ENCODE peak calls at places on chromosomes 11 and 22, in ten cellular contexts. One of them, this sample, is unnamed.

GRCh38 chr11:31810779-31811647 is at the start of gene PAX6:
- DNase-seq in transverse colon: peak; percentile 22
- DNase-seq in cardiac muscle cell: peak; percentile 32
- DNase-seq in fibroblast of lung: peak; percentile 100
- DNase-seq in neural progenitor cell: peak; percentile 97
- DNase-seq in gastrocnemius medialis: peak; percentile 16
- DNase-seq in thoracic aorta: no peak
- DNase-seq in colonic mucosa: no peak
- DNase-seq in HepG2: peak; percentile 51
- DNase-seq in OCI-LY7: no peak
- DNase-seq in this sample: peak; percentile 74

GRCh38 chr11:43315966-43316365 is 4.2 kb downstream of the API5 start:
- DNase-seq in transverse colon: no peak
- DNase-seq in cardiac muscle cell: peak; percentile 1
- DNase-seq in fibroblast of lung: peak; percentile 12
- DNase-seq in neural progenitor cell: no peak
- DNase-seq in gastrocnemius medialis: no peak
- DNase-seq in thoracic aorta: no peak
- DNase-seq in colonic mucosa: no peak
- DNase-seq in HepG2: no peak
- DNase-seq in OCI-LY7: no peak
- DNase-seq in this sample: no peak

GRCh38 chr11:126339073-126339865 is 16.2 kb upstream of the ST3GAL4 start:
- DNase-seq in transverse colon: no peak
- DNase-seq in cardiac muscle cell: no peak
- DNase-seq in fibroblast of lung: peak; percentile 36
- DNase-seq in neural progenitor cell: no peak
- DNase-seq in gastrocnemius medialis: no peak
- DNase-seq in thoracic aorta: no peak
- DNase-seq in colonic mucosa: no peak
- DNase-seq in HepG2: no peak
- DNase-seq in OCI-LY7: no peak
- DNase-seq in this sample: no peak

GRCh38 chr11:75077316-75077715 is 19.4 kb downstream of the OR2AT4 start:
- DNase-seq in transverse colon: no peak
- DNase-seq in cardiac muscle cell: no peak
- DNase-seq in fibroblast of lung: no peak
- DNase-seq in neural progenitor cell: no peak
- DNase-seq in gastrocnemius medialis: no peak
- DNase-seq in thoracic aorta: no peak
- DNase-seq in colonic mucosa: no peak
- DNase-seq in HepG2: no peak
- DNase-seq in OCI-LY7: no peak
- DNase-seq in this sample: no peak

GRCh38 chr22:45534339-45535192 is 31.9 kb downstream of the FBLN1 start:
- DNase-seq in transverse colon: no peak
- DNase-seq in cardiac muscle cell: peak; percentile 23
- DNase-seq in fibroblast of lung: peak; percentile 60
- DNase-seq in neural progenitor cell: no peak
- DNase-seq in gastrocnemius medialis: no peak
- DNase-seq in thoracic aorta: no peak
- DNase-seq in colonic mucosa: no peak
- DNase-seq in HepG2: no peak
- DNase-seq in OCI-LY7: no peak
- DNase-seq in this sample: no peak

GRCh38 chr11:94654201-94654600 is 87.0 kb downstream of the PIWIL4 start:
- DNase-seq in transverse colon: no peak
- DNase-seq in cardiac muscle cell: no peak
- DNase-seq in fibroblast of lung: no peak
- DNase-seq in neural progenitor cell: no peak
- DNase-seq in gastrocnemius medialis: no peak
- DNase-seq in thoracic aorta: no peak
- DNase-seq in colonic mucosa: no peak
- DNase-seq in HepG2: no peak
- DNase-seq in OCI-LY7: no peak
- DNase-seq in this sample: no peak

GRCh38 chr22:21102659-21103267 is 57.0 kb downstream of the LRRC74B start:
- DNase-seq in transverse colon: peak; percentile 75
- DNase-seq in cardiac muscle cell: peak; percentile 70
- DNase-seq in fibroblast of lung: peak; percentile 52
- DNase-seq in neural progenitor cell: peak; percentile 90
- DNase-seq in gastrocnemius medialis: peak; percentile 4
- DNase-seq in thoracic aorta: peak; percentile 5
- DNase-seq in colonic mucosa: peak; percentile 82
- DNase-seq in HepG2: peak; percentile 73
- DNase-seq in OCI-LY7: peak; percentile 76
- DNase-seq in this sample: peak; percentile 65

GRCh38 chr11:11916981-11917399 is 75.2 kb downstream of the USP47 start:
- DNase-seq in transverse colon: no peak
- DNase-seq in cardiac muscle cell: peak; percentile 55
- DNase-seq in fibroblast of lung: peak; percentile 95
- DNase-seq in neural progenitor cell: peak; percentile 4
- DNase-seq in gastrocnemius medialis: no peak
- DNase-seq in thoracic aorta: no peak
- DNase-seq in colonic mucosa: no peak
- DNase-seq in HepG2: peak; percentile 2
- DNase-seq in OCI-LY7: no peak
- DNase-seq in this sample: peak; percentile 65

DNA sequence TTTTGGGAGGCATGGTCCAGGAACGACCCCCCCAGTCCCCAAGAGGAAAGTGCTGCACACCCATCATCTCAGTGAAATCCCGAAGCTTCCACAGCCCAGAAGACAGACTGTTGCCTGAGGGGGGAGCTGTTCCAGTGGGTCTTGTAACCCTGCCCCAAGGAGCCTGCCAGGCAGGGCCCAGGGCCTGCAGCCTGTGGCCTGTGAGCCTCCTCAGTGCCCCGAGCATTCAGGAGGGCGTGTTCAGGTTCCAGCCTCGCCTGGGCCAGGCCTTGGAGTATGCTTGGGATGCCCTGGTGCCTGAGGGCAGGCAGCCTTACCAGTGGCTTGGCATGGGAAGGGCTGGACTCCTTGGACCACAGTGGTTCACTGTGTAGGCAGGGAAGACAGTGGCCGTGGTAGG is 18.0 kb upstream of the CABP2 start:
- DNase-seq in transverse colon: no peak
- DNase-seq in cardiac muscle cell: no peak
- DNase-seq in fibroblast of lung: no peak
- DNase-seq in neural progenitor cell: no peak
- DNase-seq in gastrocnemius medialis: no peak
- DNase-seq in thoracic aorta: no peak
- DNase-seq in colonic mucosa: no peak
- DNase-seq in HepG2: no peak
- DNase-seq in OCI-LY7: no peak
- DNase-seq in this sample: no peak
- H3K27ac ChIP-seq in transverse colon: no peak overlapping the region
- H3K27ac ChIP-seq in cardiac muscle cell: no peak overlapping the region
- H3K27ac ChIP-seq in fibroblast of lung: no peak overlapping the region
- H3K27ac ChIP-seq in neural progenitor cell: no peak overlapping the region
- H3K27ac ChIP-seq in gastrocnemius medialis: no peak overlapping the region
- H3K27ac ChIP-seq in thoracic aorta: no peak overlapping the region
- H3K27ac ChIP-seq in colonic mucosa: no peak overlapping the region
- H3K27ac ChIP-seq in HepG2: no peak overlapping the region
- H3K27ac ChIP-seq in OCI-LY7: no peak overlapping the region
- H3K27ac ChIP-seq in this sample: no peak overlapping the region

GRCh38 chr22:29600846-29601245 is 2.6 kb upstream of the NF2 start:
- DNase-seq in transverse colon: no peak
- DNase-seq in cardiac muscle cell: no peak
- DNase-seq in fibroblast of lung: no peak
- DNase-seq in neural progenitor cell: no peak
- DNase-seq in gastrocnemius medialis: no peak
- DNase-seq in thoracic aorta: no peak
- DNase-seq in colonic mucosa: no peak
- DNase-seq in HepG2: no peak
- DNase-seq in OCI-LY7: no peak
- DNase-seq in this sample: no peak

GRCh38 chr22:29593923-29594322 is 9.5 kb upstream of the NF2 start:
- DNase-seq in transverse colon: no peak
- DNase-seq in cardiac muscle cell: no peak
- DNase-seq in fibroblast of lung: no peak
- DNase-seq in neural progenitor cell: no peak
- DNase-seq in gastrocnemius medialis: no peak
- DNase-seq in thoracic aorta: no peak
- DNase-seq in colonic mucosa: no peak
- DNase-seq in HepG2: peak; percentile 61
- DNase-seq in OCI-LY7: no peak
- DNase-seq in this sample: no peak

GRCh38 chr22:29596408-29596807 is 7.0 kb upstream of the NF2 start:
- DNase-seq in transverse colon: peak; percentile 34
- DNase-seq in cardiac muscle cell: no peak
- DNase-seq in fibroblast of lung: no peak
- DNase-seq in neural progenitor cell: no peak
- DNase-seq in gastrocnemius medialis: no peak
- DNase-seq in thoracic aorta: no peak
- DNase-seq in colonic mucosa: no peak
- DNase-seq in HepG2: no peak
- DNase-seq in OCI-LY7: no peak
- DNase-seq in this sample: no peak
- H3K4me3 ChIP-seq in transverse colon: no peak overlapping the region
- H3K4me3 ChIP-seq in cardiac muscle cell: no peak overlapping the region
- H3K4me3 ChIP-seq in fibroblast of lung: no peak overlapping the region
- H3K4me3 ChIP-seq in neural progenitor cell: no peak overlapping the region
- H3K4me3 ChIP-seq in gastrocnemius medialis: no peak overlapping the region
- H3K4me3 ChIP-seq in thoracic aorta: no peak overlapping the region
- H3K4me3 ChIP-seq in colonic mucosa: no peak overlapping the region
- H3K4me3 ChIP-seq in HepG2: no peak overlapping the region
- H3K4me3 ChIP-seq in OCI-LY7: no peak overlapping the region
- H3K4me3 ChIP-seq in this sample: no peak overlapping the region

GRCh38 chr11:15910761-15911160 is 445.6 kb downstream of the SOX6 start:
- DNase-seq in transverse colon: no peak
- DNase-seq in cardiac muscle cell: no peak
- DNase-seq in fibroblast of lung: no peak
- DNase-seq in neural progenitor cell: no peak
- DNase-seq in gastrocnemius medialis: no peak
- DNase-seq in thoracic aorta: no peak
- DNase-seq in colonic mucosa: no peak
- DNase-seq in HepG2: no peak
- DNase-seq in OCI-LY7: no peak
- DNase-seq in this sample: no peak

GRCh38 chr11:15912825-15913224 is 443.5 kb downstream of the SOX6 start:
- DNase-seq in transverse colon: no peak
- DNase-seq in cardiac muscle cell: no peak
- DNase-seq in fibroblast of lung: no peak
- DNase-seq in neural progenitor cell: no peak
- DNase-seq in gastrocnemius medialis: no peak
- DNase-seq in thoracic aorta: no peak
- DNase-seq in colonic mucosa: no peak
- DNase-seq in HepG2: no peak
- DNase-seq in OCI-LY7: no peak
- DNase-seq in this sample: no peak

GRCh38 chr11:15912291-15912690 is 444.1 kb downstream of the SOX6 start:
- DNase-seq in transverse colon: no peak
- DNase-seq in cardiac muscle cell: no peak
- DNase-seq in fibroblast of lung: no peak
- DNase-seq in neural progenitor cell: no peak
- DNase-seq in gastrocnemius medialis: no peak
- DNase-seq in thoracic aorta: no peak
- DNase-seq in colonic mucosa: no peak
- DNase-seq in HepG2: no peak
- DNase-seq in OCI-LY7: no peak
- DNase-seq in this sample: no peak

GRCh38 chr11:15911377-15912044 is 444.8 kb downstream of the SOX6 start:
- DNase-seq in transverse colon: no peak
- DNase-seq in cardiac muscle cell: peak; percentile 87
- DNase-seq in fibroblast of lung: no peak
- DNase-seq in neural progenitor cell: no peak
- DNase-seq in gastrocnemius medialis: peak; percentile 18
- DNase-seq in thoracic aorta: no peak
- DNase-seq in colonic mucosa: no peak
- DNase-seq in HepG2: no peak
- DNase-seq in OCI-LY7: no peak
- DNase-seq in this sample: no peak

DNA sequence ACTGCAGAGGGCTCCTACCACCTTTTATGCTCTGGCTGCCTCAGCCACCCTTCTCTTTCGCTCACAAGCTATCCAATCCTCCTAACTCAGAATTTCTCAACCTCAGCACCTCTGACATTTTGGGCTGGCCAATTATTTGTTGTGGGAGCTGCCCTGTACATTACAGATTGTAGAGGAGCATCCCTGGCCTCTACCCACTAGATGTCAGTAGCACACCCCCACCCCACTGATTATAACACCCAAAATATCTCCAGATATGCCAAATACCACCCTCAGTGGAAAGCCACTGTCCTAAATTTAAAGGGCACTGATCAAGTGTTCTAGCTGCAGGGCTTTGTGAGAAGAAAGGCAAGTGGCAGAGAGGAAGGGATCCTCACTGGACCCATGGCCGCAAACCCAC is 443.1 kb downstream of the SOX6 start:
- DNase-seq in transverse colon: no peak
- DNase-seq in cardiac muscle cell: peak; percentile 10
- DNase-seq in fibroblast of lung: no peak
- DNase-seq in neural progenitor cell: no peak
- DNase-seq in gastrocnemius medialis: no peak
- DNase-seq in thoracic aorta: no peak
- DNase-seq in colonic mucosa: no peak
- DNase-seq in HepG2: no peak
- DNase-seq in OCI-LY7: no peak
- DNase-seq in this sample: no peak
- TF ChIP-seq CTCF in transverse colon: no peak
- TF ChIP-seq CTCF in cardiac muscle cell: peak; percentile 10
- TF ChIP-seq CTCF in fibroblast of lung: peak; percentile 5
- TF ChIP-seq CTCF in neural progenitor cell: peak; percentile 11
- TF ChIP-seq CTCF in gastrocnemius medialis: no peak
- TF ChIP-seq CTCF in thoracic aorta: no peak
- TF ChIP-seq CTCF in colonic mucosa: no peak
- TF ChIP-seq CTCF in HepG2: peak; percentile 14
- TF ChIP-seq CTCF in OCI-LY7: no peak
- TF ChIP-seq CTCF in this sample: no peak

GRCh38 chr11:118930152-118930712 is 4.5 kb upstream of the BCL9L start:
- DNase-seq in transverse colon: peak; percentile 96
- DNase-seq in cardiac muscle cell: peak; percentile 76
- DNase-seq in fibroblast of lung: peak; percentile 59
- DNase-seq in neural progenitor cell: peak; percentile 86
- DNase-seq in gastrocnemius medialis: peak; percentile 70
- DNase-seq in thoracic aorta: no peak
- DNase-seq in colonic mucosa: peak; percentile 98
- DNase-seq in HepG2: peak; percentile 75
- DNase-seq in OCI-LY7: peak; percentile 89
- DNase-seq in this sample: no peak

GRCh38 chr11:118928108-118928869 is 2.6 kb upstream of the BCL9L start:
- DNase-seq in transverse colon: peak; percentile 95
- DNase-seq in cardiac muscle cell: peak; percentile 95
- DNase-seq in fibroblast of lung: peak; percentile 92
- DNase-seq in neural progenitor cell: peak; percentile 93
- DNase-seq in gastrocnemius medialis: peak; percentile 98
- DNase-seq in thoracic aorta: peak; percentile 77
- DNase-seq in colonic mucosa: peak; percentile 97
- DNase-seq in HepG2: peak; percentile 87
- DNase-seq in OCI-LY7: peak; percentile 91
- DNase-seq in this sample: peak; percentile 93

GRCh38 chr11:118929496-118930151 is 3.9 kb upstream of the BCL9L start:
- DNase-seq in transverse colon: peak; percentile 91
- DNase-seq in cardiac muscle cell: peak; percentile 94
- DNase-seq in fibroblast of lung: peak; percentile 92
- DNase-seq in neural progenitor cell: peak; percentile 94
- DNase-seq in gastrocnemius medialis: peak; percentile 65
- DNase-seq in thoracic aorta: peak; percentile 75
- DNase-seq in colonic mucosa: peak; percentile 94
- DNase-seq in HepG2: peak; percentile 64
- DNase-seq in OCI-LY7: peak; percentile 84
- DNase-seq in this sample: peak; percentile 94

GRCh38 chr11:118928870-118929495 is 3.3 kb upstream of the BCL9L start:
- DNase-seq in transverse colon: no peak
- DNase-seq in cardiac muscle cell: peak; percentile 73
- DNase-seq in fibroblast of lung: peak; percentile 70
- DNase-seq in neural progenitor cell: no peak
- DNase-seq in gastrocnemius medialis: peak; percentile 51
- DNase-seq in thoracic aorta: no peak
- DNase-seq in colonic mucosa: peak; percentile 65
- DNase-seq in HepG2: peak; percentile 36
- DNase-seq in OCI-LY7: peak; percentile 59
- DNase-seq in this sample: no peak

GRCh38 chr11:118927554-118928107 is 1.9 kb upstream of the BCL9L start:
- DNase-seq in transverse colon: no peak
- DNase-seq in cardiac muscle cell: no peak
- DNase-seq in fibroblast of lung: no peak
- DNase-seq in neural progenitor cell: no peak
- DNase-seq in gastrocnemius medialis: no peak
- DNase-seq in thoracic aorta: no peak
- DNase-seq in colonic mucosa: no peak
- DNase-seq in HepG2: no peak
- DNase-seq in OCI-LY7: no peak
- DNase-seq in this sample: no peak
- H3K27ac ChIP-seq in transverse colon: peak overlapping the region; percentile 100
- H3K27ac ChIP-seq in cardiac muscle cell: peak overlapping the region; percentile 65
- H3K27ac ChIP-seq in fibroblast of lung: no peak overlapping the region
- H3K27ac ChIP-seq in neural progenitor cell: no peak overlapping the region
- H3K27ac ChIP-seq in gastrocnemius medialis: peak overlapping the region; percentile 99
- H3K27ac ChIP-seq in thoracic aorta: peak overlapping the region; percentile 99
- H3K27ac ChIP-seq in colonic mucosa: peak overlapping the region; percentile 100
- H3K27ac ChIP-seq in HepG2: no peak overlapping the region
- H3K27ac ChIP-seq in OCI-LY7: no peak overlapping the region
- H3K27ac ChIP-seq in this sample: peak overlapping the region; percentile 97